ENCODE peak calls at places on chromosomes 13 and 19, in four cellular contexts. X is upper lobe of left lung, D is HepG2, Z is K562. B is an unnamed sample.

GRCh38 chr19:11204943-11205349 is 7.6 kb upstream of the KANK2 start:
- ATAC-seq in X (no peak), Z (no peak), D (no peak), B (no peak)

GRCh38 chr19:12884926-12885748 is 1.9 kb downstream of the KLF1 start:
- ATAC-seq in X (peak), Z (peak), D (peak), B (peak)

GRCh38 chr13:101417043-101417406 is 717 bp upstream of the NALCN start:
- ATAC-seq in D (peak), Z (no peak), X (no peak), B (no peak)

GRCh38 chr19:39677931-39678889 is 22.5 kb downstream of the LGALS16 start:
- ATAC-seq in D (peak), Z (no peak), X (peak), B (no peak)

GRCh38 chr19:4516199-4516938 is 1.9 kb downstream of the PLIN4 start:
- ATAC-seq in Z (no peak), X (no peak), D (no peak), B (no peak)

GRCh38 chr13:95298971-95299627 is 2.2 kb downstream of the ABCC4 start:
- ATAC-seq in Z (no peak), X (no peak), D (no peak), B (no peak)

GRCh38 chr13:51721485-51721884 is 82.5 kb downstream of the DHRS12 start:
- ATAC-seq in Z (no peak), X (no peak), D (no peak), B (peak)

GRCh38 chr19:15154002-15154612 is 46.7 kb downstream of the NOTCH3 start:
- ATAC-seq in X (no peak), Z (peak), D (peak), B (no peak)

GRCh38 chr13:90686438-90686837 is 661.0 kb upstream of the MIR17HG start:
- ATAC-seq in X (no peak), D (no peak), Z (no peak), B (peak)

GRCh38 chr19:46860846-46861690 is at the start of gene ARHGAP35:
- ATAC-seq in D (peak), X (peak), Z (peak), B (peak)

GRCh38 chr19:15428956-15429824 is 10.4 kb upstream of the AKAP8L start:
- ATAC-seq in X (no peak), Z (no peak), D (no peak), B (no peak)

GRCh38 chr19:18842166-18842565 is 10.4 kb downstream of the UPF1 start:
- ATAC-seq in Z (peak), X (no peak), D (no peak), B (no peak)

GRCh38 chr13:98650376-98651107 is 73.6 kb upstream of the STK24 start:
- ATAC-seq in Z (no peak), D (peak), X (peak), B (no peak)

GRCh38 chr13:31056650-31057275 is 104.9 kb downstream of the HSPH1 start:
- ATAC-seq in D (no peak), X (no peak), Z (no peak), B (no peak)

GRCh38 chr13:24997367-24997967 is 98.5 kb upstream of the PABPC3 start:
- ATAC-seq in Z (no peak), X (no peak), D (no peak), B (no peak)

GRCh38 chr13:75798353-75799245 is 162.5 kb downstream of the LMO7 start:
- ATAC-seq in Z (no peak), X (no peak), D (peak), B (no peak)

GRCh38 chr19:34475026-34475974 is 6.3 kb upstream of the WTIP start:
- ATAC-seq in X (no peak), Z (no peak), D (no peak), B (peak)

GRCh38 chr13:44815507-44816074 is 173.7 kb downstream of the NUFIP1 start:
- ATAC-seq in X (peak), D (peak), Z (no peak), B (peak)

GRCh38 chr13:28658539-28658795 is 463 bp upstream of the POMP start:
- ATAC-seq in D (peak), X (no peak), Z (peak), B (peak)

GRCh38 chr19:37920591-37921450 is 13.8 kb downstream of the SIPA1L3 start:
- ATAC-seq in Z (no peak), D (peak), X (no peak), B (no peak)

GRCh38 chr13:75326173-75327131 is 155.5 kb downstream of the TBC1D4 start:
- ATAC-seq in Z (peak), X (peak), D (no peak), B (no peak)

GRCh38 chr19:41998246-41999020 is 4.4 kb upstream of the ATP1A3 start:
- ATAC-seq in X (no peak), Z (peak), D (peak), B (peak)

GRCh38 chr19:5358173-5358800 is 17.7 kb upstream of the PTPRS start:
- ATAC-seq in D (no peak), X (no peak), Z (no peak), B (no peak)

GRCh38 chr19:52665047-52665446 is 26.9 kb upstream of the ZNF83 start:
- ATAC-seq in Z (peak), X (no peak), D (no peak), B (no peak)
- TF ChIP-seq EP300 in Z (no peak), X (no peak), D (no peak), B (no peak)

DNA sequence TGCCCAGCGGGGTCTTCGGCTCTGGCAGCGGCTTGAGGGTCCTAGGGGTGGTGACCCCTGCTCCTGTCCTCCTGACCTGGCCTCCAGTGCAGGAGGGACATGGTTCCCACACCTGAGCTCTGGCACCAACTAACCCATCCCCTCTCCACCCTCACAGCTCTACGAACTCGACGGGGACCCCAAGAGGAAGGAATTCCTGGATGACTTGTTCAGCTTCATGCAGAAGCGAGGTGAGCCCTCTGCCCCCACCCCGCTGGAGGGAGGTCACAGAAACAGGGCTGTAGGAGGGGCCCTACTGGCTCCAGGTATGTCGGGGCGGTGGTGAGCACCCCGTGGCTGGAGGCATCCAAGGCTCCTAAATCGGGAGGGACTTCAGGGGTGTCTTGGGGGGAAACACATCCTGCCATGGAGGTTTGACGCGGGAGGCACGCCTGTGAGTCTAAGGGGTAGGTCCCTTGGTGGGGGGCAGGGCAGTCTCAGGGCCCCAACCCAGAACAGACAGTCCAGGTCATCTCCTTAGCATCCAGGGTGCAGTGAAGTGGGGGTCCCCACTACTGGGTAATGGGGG is 24.1 kb upstream of the WDR18 start:
- ATAC-seq in X (no peak), D (peak), Z (no peak), B (no peak)
- TF ChIP-seq POLR2A in X (no peak), D (peak), Z (no peak), B (no peak)

GRCh38 chr19:2351591-2351990 is 8.5 kb upstream of the TMPRSS9 start:
- ATAC-seq in D (no peak), Z (no peak), X (no peak), B (no peak)
- TF ChIP-seq EP300 in D (no peak), Z (no peak), X (no peak), B (no peak)

DNA sequence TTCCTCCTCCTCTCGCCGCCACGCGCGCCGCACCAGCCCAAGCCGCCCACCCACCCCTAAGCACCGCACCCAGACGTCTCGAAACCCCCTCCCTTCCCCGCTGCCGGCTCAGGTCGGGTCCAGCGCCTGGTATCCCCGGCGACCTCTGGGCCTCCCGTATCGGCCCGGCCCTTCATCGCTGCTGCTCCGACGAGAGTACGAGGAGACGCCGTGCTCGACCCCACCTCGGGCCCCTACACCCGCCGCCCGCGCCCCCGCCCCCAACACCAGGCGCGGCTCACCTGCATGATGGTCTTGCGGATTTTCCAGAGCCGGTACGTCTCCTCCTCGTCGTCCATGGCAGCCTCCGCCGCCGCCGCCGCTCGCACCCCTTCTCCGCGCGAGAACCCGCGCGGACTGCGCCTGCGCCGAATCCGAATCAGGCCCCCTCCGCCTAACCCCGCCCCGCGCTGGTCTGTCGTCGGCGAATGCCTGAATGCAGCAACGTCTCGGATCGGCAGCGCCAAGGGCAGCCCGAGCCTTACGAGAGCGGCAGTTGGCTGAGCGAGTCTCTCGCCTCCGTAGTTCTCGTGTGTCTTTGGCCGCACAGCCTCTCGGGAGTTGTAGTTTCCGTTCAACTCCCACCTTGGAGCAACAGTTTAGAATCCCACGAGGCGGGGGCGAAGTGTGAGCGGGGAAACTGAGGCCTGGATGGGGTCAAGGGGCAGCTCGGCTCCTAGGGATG is at the start of gene POLR2E:
- ATAC-seq in D (peak), X (peak), Z (peak), B (peak)
- TF ChIP-seq POLR2A in D (peak), X (no peak), Z (peak), B (peak)